ENCODE peak calls at places on chromosome 18, in five cellular contexts. One of them, this sample, is unnamed.

GRCh38 chr18:66833646-66834045 is 229.8 kb upstream of the CDH19 start:
- DNase-seq in cardiac muscle cell: no peak
- DNase-seq in CD4-positive, CD25-positive, alpha-beta regulatory T cell: no peak
- DNase-seq in GM23248: no peak
- DNase-seq in transverse colon: no peak
- DNase-seq in this sample: no peak

GRCh38 chr18:57539702-57540101 is 46.8 kb downstream of the FECH start:
- DNase-seq in cardiac muscle cell: no peak
- DNase-seq in CD4-positive, CD25-positive, alpha-beta regulatory T cell: no peak
- DNase-seq in GM23248: no peak
- DNase-seq in transverse colon: no peak
- DNase-seq in this sample: no peak

GRCh38 chr18:46732201-46732600 is 24.7 kb downstream of the ST8SIA5 start:
- DNase-seq in cardiac muscle cell: no peak
- DNase-seq in CD4-positive, CD25-positive, alpha-beta regulatory T cell: no peak
- DNase-seq in GM23248: no peak
- DNase-seq in transverse colon: no peak
- DNase-seq in this sample: no peak

GRCh38 chr18:8238507-8238906 is 370.7 kb upstream of the RAB12 start:
- DNase-seq in cardiac muscle cell: peak; percentile 29
- DNase-seq in CD4-positive, CD25-positive, alpha-beta regulatory T cell: no peak
- DNase-seq in GM23248: no peak
- DNase-seq in transverse colon: no peak
- DNase-seq in this sample: no peak

GRCh38 chr18:40413160-40413559 is 1541.9 kb upstream of the PIK3C3 start:
- DNase-seq in cardiac muscle cell: peak; percentile 43
- DNase-seq in CD4-positive, CD25-positive, alpha-beta regulatory T cell: no peak
- DNase-seq in GM23248: peak; percentile 56
- DNase-seq in transverse colon: peak; percentile 19
- DNase-seq in this sample: peak; percentile 23

GRCh38 chr18:66167829-66168463 is 417.1 kb downstream of the CDH7 start:
- DNase-seq in cardiac muscle cell: no peak
- DNase-seq in CD4-positive, CD25-positive, alpha-beta regulatory T cell: no peak
- DNase-seq in GM23248: no peak
- DNase-seq in transverse colon: no peak
- DNase-seq in this sample: no peak

GRCh38 chr18:36735130-36735529 is 93.7 kb downstream of the TPGS2 start:
- DNase-seq in cardiac muscle cell: no peak
- DNase-seq in CD4-positive, CD25-positive, alpha-beta regulatory T cell: no peak
- DNase-seq in GM23248: no peak
- DNase-seq in transverse colon: no peak
- DNase-seq in this sample: no peak

GRCh38 chr18:55501594-55502345 is 86.2 kb downstream of the TCF4 start:
- DNase-seq in cardiac muscle cell: no peak
- DNase-seq in CD4-positive, CD25-positive, alpha-beta regulatory T cell: no peak
- DNase-seq in GM23248: no peak
- DNase-seq in transverse colon: no peak
- DNase-seq in this sample: peak; percentile 79

GRCh38 chr18:46677609-46678470 is 20.8 kb upstream of the LOXHD1 start:
- DNase-seq in cardiac muscle cell: no peak
- DNase-seq in CD4-positive, CD25-positive, alpha-beta regulatory T cell: no peak
- DNase-seq in GM23248: peak; percentile 55
- DNase-seq in transverse colon: no peak
- DNase-seq in this sample: peak; percentile 12

GRCh38 chr18:67217551-67218166 is 298.9 kb downstream of the DSEL start:
- DNase-seq in cardiac muscle cell: peak; percentile 84
- DNase-seq in CD4-positive, CD25-positive, alpha-beta regulatory T cell: peak; percentile 7
- DNase-seq in GM23248: peak; percentile 83
- DNase-seq in transverse colon: peak; percentile 29
- DNase-seq in this sample: peak; percentile 77

GRCh38 chr18:47283476-47283875 is 32.0 kb upstream of the SKOR2 start:
- DNase-seq in cardiac muscle cell: peak; percentile 31
- DNase-seq in CD4-positive, CD25-positive, alpha-beta regulatory T cell: no peak
- DNase-seq in GM23248: peak; percentile 55
- DNase-seq in transverse colon: no peak
- DNase-seq in this sample: peak; percentile 67

GRCh38 chr18:39325973-39326372 is 1760.4 kb upstream of the CELF4 start:
- DNase-seq in cardiac muscle cell: no peak
- DNase-seq in CD4-positive, CD25-positive, alpha-beta regulatory T cell: no peak
- DNase-seq in GM23248: no peak
- DNase-seq in transverse colon: no peak
- DNase-seq in this sample: no peak

GRCh38 chr18:6414118-6414722 is 491 bp downstream of the L3MBTL4 start:
- DNase-seq in cardiac muscle cell: peak; percentile 23
- DNase-seq in CD4-positive, CD25-positive, alpha-beta regulatory T cell: no peak
- DNase-seq in GM23248: peak; percentile 36
- DNase-seq in transverse colon: peak; percentile 83
- DNase-seq in this sample: no peak

GRCh38 chr18:8949206-8949605 is 153.3 kb upstream of the NDUFV2 start:
- DNase-seq in cardiac muscle cell: no peak
- DNase-seq in CD4-positive, CD25-positive, alpha-beta regulatory T cell: no peak
- DNase-seq in GM23248: peak; percentile 76
- DNase-seq in transverse colon: no peak
- DNase-seq in this sample: no peak

GRCh38 chr18:31176531-31176930 is 13.9 kb upstream of the DSC1 start:
- DNase-seq in cardiac muscle cell: no peak
- DNase-seq in CD4-positive, CD25-positive, alpha-beta regulatory T cell: no peak
- DNase-seq in GM23248: no peak
- DNase-seq in transverse colon: no peak
- DNase-seq in this sample: no peak

GRCh38 chr18:48547456-48548403 is 8.9 kb downstream of the CTIF start:
- DNase-seq in cardiac muscle cell: peak; percentile 73
- DNase-seq in CD4-positive, CD25-positive, alpha-beta regulatory T cell: no peak
- DNase-seq in GM23248: peak; percentile 96
- DNase-seq in transverse colon: no peak
- DNase-seq in this sample: peak; percentile 78

GRCh38 chr18:46856975-46857374 is 60.3 kb downstream of the PIAS2 start:
- DNase-seq in cardiac muscle cell: peak; percentile 13
- DNase-seq in CD4-positive, CD25-positive, alpha-beta regulatory T cell: no peak
- DNase-seq in GM23248: no peak
- DNase-seq in transverse colon: no peak
- DNase-seq in this sample: peak; percentile 18

GRCh38 chr18:35639296-35639695 is 57.8 kb downstream of the GALNT1 start:
- DNase-seq in cardiac muscle cell: no peak
- DNase-seq in CD4-positive, CD25-positive, alpha-beta regulatory T cell: no peak
- DNase-seq in GM23248: no peak
- DNase-seq in transverse colon: no peak
- DNase-seq in this sample: no peak

GRCh38 chr18:74029161-74029560 is 118.5 kb downstream of the FBXO15 start:
- DNase-seq in cardiac muscle cell: no peak
- DNase-seq in CD4-positive, CD25-positive, alpha-beta regulatory T cell: no peak
- DNase-seq in GM23248: no peak
- DNase-seq in transverse colon: no peak
- DNase-seq in this sample: peak; percentile 61
- H3K9me3 ChIP-seq in cardiac muscle cell: no peaks in the 10 kb centered on the region
- H3K9me3 ChIP-seq in CD4-positive, CD25-positive, alpha-beta regulatory T cell: no peaks in the 10 kb centered on the region
- H3K9me3 ChIP-seq in GM23248: no peaks in the 10 kb centered on the region
- H3K9me3 ChIP-seq in transverse colon: no peaks in the 10 kb centered on the region
- H3K9me3 ChIP-seq in this sample: no peaks in the 10 kb centered on the region

DNA sequence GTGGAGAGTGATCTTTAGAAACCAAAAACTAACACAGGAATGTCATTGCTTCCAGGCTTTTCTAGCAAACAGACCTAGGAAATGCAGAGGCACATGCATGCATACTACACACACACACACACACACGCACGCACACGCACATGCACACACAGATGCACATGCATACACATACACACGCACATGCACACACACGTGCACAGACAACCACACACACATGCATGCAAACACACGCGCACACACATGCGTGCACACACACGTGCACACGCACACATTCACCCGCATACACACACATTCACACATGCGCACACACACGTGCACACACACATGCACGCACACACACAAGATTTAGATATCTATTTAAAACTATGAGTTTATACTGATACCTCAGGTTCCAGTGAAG is 379.5 kb downstream of the ZNF516 start:
- DNase-seq in cardiac muscle cell: no peak
- DNase-seq in CD4-positive, CD25-positive, alpha-beta regulatory T cell: no peak
- DNase-seq in GM23248: no peak
- DNase-seq in transverse colon: no peak
- DNase-seq in this sample: no peak
- H3K9me3 ChIP-seq in cardiac muscle cell: no peaks in the 10 kb centered on the region
- H3K9me3 ChIP-seq in CD4-positive, CD25-positive, alpha-beta regulatory T cell: no peaks in the 10 kb centered on the region
- H3K9me3 ChIP-seq in GM23248: no peaks in the 10 kb centered on the region
- H3K9me3 ChIP-seq in transverse colon: no peaks in the 10 kb centered on the region
- H3K9me3 ChIP-seq in this sample: no peaks in the 10 kb centered on the region

GRCh38 chr18:78738076-78738690 is 241.4 kb upstream of the SALL3 start:
- DNase-seq in cardiac muscle cell: no peak
- DNase-seq in CD4-positive, CD25-positive, alpha-beta regulatory T cell: no peak
- DNase-seq in GM23248: no peak
- DNase-seq in transverse colon: no peak
- DNase-seq in this sample: no peak

GRCh38 chr18:78735131-78736014 is 244.2 kb upstream of the SALL3 start:
- DNase-seq in cardiac muscle cell: no peak
- DNase-seq in CD4-positive, CD25-positive, alpha-beta regulatory T cell: no peak
- DNase-seq in GM23248: no peak
- DNase-seq in transverse colon: no peak
- DNase-seq in this sample: no peak

GRCh38 chr18:78737006-78737915 is 242.4 kb upstream of the SALL3 start:
- DNase-seq in cardiac muscle cell: no peak
- DNase-seq in CD4-positive, CD25-positive, alpha-beta regulatory T cell: no peak
- DNase-seq in GM23248: no peak
- DNase-seq in transverse colon: no peak
- DNase-seq in this sample: no peak

GRCh38 chr18:78734614-78734945 is 245.0 kb upstream of the SALL3 start:
- DNase-seq in cardiac muscle cell: no peak
- DNase-seq in CD4-positive, CD25-positive, alpha-beta regulatory T cell: no peak
- DNase-seq in GM23248: no peak
- DNase-seq in transverse colon: no peak
- DNase-seq in this sample: no peak

DNA sequence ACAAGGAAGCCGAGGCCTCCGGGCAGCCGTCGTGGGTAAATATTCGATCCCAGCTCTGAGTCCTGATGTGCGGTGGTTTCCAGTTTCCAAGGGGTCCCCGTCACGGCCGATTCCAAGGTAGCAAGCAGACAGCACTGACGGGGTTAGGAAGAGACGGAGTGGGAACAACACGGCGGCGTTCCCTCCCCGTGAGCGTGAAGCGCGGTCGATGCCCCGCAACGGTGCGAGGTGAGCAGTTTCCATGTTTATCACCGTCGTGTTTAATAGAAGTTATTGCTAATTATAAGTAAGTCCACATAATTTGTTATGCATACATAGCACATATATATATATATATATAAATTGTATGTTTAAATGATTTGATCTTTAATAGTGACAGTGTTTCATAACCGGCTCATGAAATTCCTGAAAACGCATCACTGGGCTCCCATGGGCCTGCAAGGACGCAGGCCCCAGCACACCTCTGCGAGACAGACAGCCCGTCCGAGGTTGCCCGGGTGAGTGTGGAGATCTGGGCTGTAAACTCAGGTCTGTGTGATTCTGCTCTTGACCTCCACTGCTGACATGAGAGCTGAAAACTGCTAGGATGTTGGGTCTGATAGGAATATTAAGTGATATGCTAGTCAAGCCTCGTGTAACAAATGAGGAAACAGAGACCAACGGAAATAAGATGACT is 243.5 kb upstream of the SALL3 start:
- DNase-seq in cardiac muscle cell: no peak
- DNase-seq in CD4-positive, CD25-positive, alpha-beta regulatory T cell: no peak
- DNase-seq in GM23248: no peak
- DNase-seq in transverse colon: no peak
- DNase-seq in this sample: no peak
- H3K9me3 ChIP-seq in cardiac muscle cell: no peaks in the 10 kb centered on the region
- H3K9me3 ChIP-seq in CD4-positive, CD25-positive, alpha-beta regulatory T cell: no peaks in the 10 kb centered on the region
- H3K9me3 ChIP-seq in GM23248: no peaks in the 10 kb centered on the region
- H3K9me3 ChIP-seq in transverse colon: no peaks in the 10 kb centered on the region
- H3K9me3 ChIP-seq in this sample: no peaks in the 10 kb centered on the region

GRCh38 chr18:78660311-78660710 is 319.3 kb upstream of the SALL3 start:
- DNase-seq in cardiac muscle cell: no peak
- DNase-seq in CD4-positive, CD25-positive, alpha-beta regulatory T cell: no peak
- DNase-seq in GM23248: no peak
- DNase-seq in transverse colon: no peak
- DNase-seq in this sample: no peak
- H3K9me3 ChIP-seq in cardiac muscle cell: no peaks in the 10 kb centered on the region
- H3K9me3 ChIP-seq in CD4-positive, CD25-positive, alpha-beta regulatory T cell: no peaks in the 10 kb centered on the region
- H3K9me3 ChIP-seq in GM23248: no peaks in the 10 kb centered on the region
- H3K9me3 ChIP-seq in transverse colon: no peaks in the 10 kb centered on the region
- H3K9me3 ChIP-seq in this sample: no peaks in the 10 kb centered on the region